ENCODE peak calls at places on chromosomes 11 and 22, in ten cellular contexts. One of them, this sample, is unnamed.

GRCh38 chr11:102604011-102604410 is 21.1 kb downstream of the MMP20 start:
- DNase-seq in heart right ventricle: no peak
- DNase-seq in NCI-H1092: no peak
- DNase-seq in A549: no peak
- DNase-seq in amygdala: no peak
- DNase-seq in NCI-H2081: no peak
- DNase-seq in MCF 10A: no peak
- DNase-seq in nephron progenitor cell: no peak
- DNase-seq in sigmoid colon: no peak
- DNase-seq in NCI-H2029: no peak
- DNase-seq in this sample: no peak

GRCh38 chr11:130114726-130115125 is 44.9 kb upstream of the ST14 start:
- DNase-seq in MCF 10A: no peak
- DNase-seq in nephron progenitor cell: no peak
- DNase-seq in NCI-H2081: no peak
- DNase-seq in A549: no peak
- DNase-seq in NCI-H2029: no peak
- DNase-seq in heart right ventricle: no peak
- DNase-seq in amygdala: no peak
- DNase-seq in sigmoid colon: no peak
- DNase-seq in NCI-H1092: no peak
- DNase-seq in this sample: no peak

GRCh38 chr11:47248664-47249377 is at the start of gene ACP2:
- DNase-seq in A549: peak; percentile 94
- DNase-seq in nephron progenitor cell: peak; percentile 85
- DNase-seq in sigmoid colon: peak; percentile 94
- DNase-seq in NCI-H2081: peak; percentile 91
- DNase-seq in heart right ventricle: peak; percentile 86
- DNase-seq in MCF 10A: peak; percentile 85
- DNase-seq in NCI-H2029: peak; percentile 82
- DNase-seq in amygdala: peak; percentile 80
- DNase-seq in NCI-H1092: peak; percentile 90
- DNase-seq in this sample: peak; percentile 90

GRCh38 chr22:16721969-16722368 is 103.2 kb downstream of the XKR3 start:
- DNase-seq in amygdala: no peak
- DNase-seq in NCI-H1092: no peak
- DNase-seq in MCF 10A: no peak
- DNase-seq in NCI-H2081: no peak
- DNase-seq in A549: no peak
- DNase-seq in heart right ventricle: no peak
- DNase-seq in sigmoid colon: no peak
- DNase-seq in NCI-H2029: no peak
- DNase-seq in nephron progenitor cell: no peak
- DNase-seq in this sample: no peak

GRCh38 chr22:34841911-34842310 is 224.0 kb upstream of the ISX start:
- DNase-seq in heart right ventricle: no peak
- DNase-seq in NCI-H2029: no peak
- DNase-seq in amygdala: no peak
- DNase-seq in sigmoid colon: no peak
- DNase-seq in A549: no peak
- DNase-seq in NCI-H1092: no peak
- DNase-seq in NCI-H2081: no peak
- DNase-seq in MCF 10A: no peak
- DNase-seq in nephron progenitor cell: no peak
- DNase-seq in this sample: no peak

GRCh38 chr11:77113382-77114088 is 10.9 kb downstream of the OMP start:
- DNase-seq in amygdala: no peak
- DNase-seq in NCI-H2081: peak; percentile 32
- DNase-seq in NCI-H1092: peak; percentile 61
- DNase-seq in A549: peak; percentile 52
- DNase-seq in NCI-H2029: no peak
- DNase-seq in nephron progenitor cell: peak; percentile 56
- DNase-seq in heart right ventricle: no peak
- DNase-seq in MCF 10A: peak; percentile 60
- DNase-seq in sigmoid colon: no peak
- DNase-seq in this sample: peak; percentile 70

GRCh38 chr11:47616726-47617416 is 22.7 kb upstream of the C1QTNF4 start:
- DNase-seq in nephron progenitor cell: peak; percentile 39
- DNase-seq in heart right ventricle: peak; percentile 66
- DNase-seq in sigmoid colon: peak; percentile 71
- DNase-seq in NCI-H2081: peak; percentile 58
- DNase-seq in amygdala: no peak
- DNase-seq in A549: peak; percentile 63
- DNase-seq in NCI-H1092: peak; percentile 9
- DNase-seq in NCI-H2029: no peak
- DNase-seq in MCF 10A: peak; percentile 61
- DNase-seq in this sample: peak; percentile 60

GRCh38 chr11:126100681-126101080 is 38.0 kb upstream of the CDON start:
- DNase-seq in NCI-H2029: no peak
- DNase-seq in NCI-H1092: no peak
- DNase-seq in amygdala: no peak
- DNase-seq in NCI-H2081: no peak
- DNase-seq in sigmoid colon: no peak
- DNase-seq in heart right ventricle: no peak
- DNase-seq in nephron progenitor cell: no peak
- DNase-seq in MCF 10A: no peak
- DNase-seq in A549: no peak
- DNase-seq in this sample: no peak

GRCh38 chr11:110295487-110296225 is 758 bp downstream of the RDX start:
- DNase-seq in sigmoid colon: peak; percentile 75
- DNase-seq in amygdala: no peak
- DNase-seq in A549: peak; percentile 65
- DNase-seq in nephron progenitor cell: peak; percentile 69
- DNase-seq in heart right ventricle: peak; percentile 38
- DNase-seq in NCI-H2029: no peak
- DNase-seq in NCI-H1092: peak; percentile 41
- DNase-seq in NCI-H2081: peak; percentile 71
- DNase-seq in MCF 10A: peak; percentile 53
- DNase-seq in this sample: peak; percentile 79

GRCh38 chr22:49015993-49016908 is 811.4 kb downstream of the BRD1 start:
- DNase-seq in MCF 10A: no peak
- DNase-seq in A549: no peak
- DNase-seq in nephron progenitor cell: no peak
- DNase-seq in sigmoid colon: peak; percentile 51
- DNase-seq in NCI-H1092: no peak
- DNase-seq in heart right ventricle: no peak
- DNase-seq in NCI-H2029: no peak
- DNase-seq in amygdala: no peak
- DNase-seq in NCI-H2081: no peak
- DNase-seq in this sample: no peak

GRCh38 chr11:116887909-116888556 is 50.6 kb upstream of the APOA1 start:
- DNase-seq in MCF 10A: no peak
- DNase-seq in NCI-H1092: no peak
- DNase-seq in A549: no peak
- DNase-seq in nephron progenitor cell: no peak
- DNase-seq in heart right ventricle: no peak
- DNase-seq in sigmoid colon: no peak
- DNase-seq in NCI-H2029: no peak
- DNase-seq in amygdala: no peak
- DNase-seq in NCI-H2081: no peak
- DNase-seq in this sample: no peak

GRCh38 chr11:17560281-17561110 is 13.4 kb downstream of the OTOG start:
- DNase-seq in NCI-H2029: no peak
- DNase-seq in NCI-H2081: no peak
- DNase-seq in MCF 10A: no peak
- DNase-seq in A549: no peak
- DNase-seq in amygdala: no peak
- DNase-seq in heart right ventricle: no peak
- DNase-seq in NCI-H1092: no peak
- DNase-seq in nephron progenitor cell: no peak
- DNase-seq in sigmoid colon: peak; percentile 34
- DNase-seq in this sample: no peak

GRCh38 chr11:78526497-78527146 is 48.0 kb downstream of the NARS2 start:
- DNase-seq in NCI-H1092: no peak
- DNase-seq in amygdala: no peak
- DNase-seq in A549: no peak
- DNase-seq in NCI-H2029: no peak
- DNase-seq in nephron progenitor cell: no peak
- DNase-seq in NCI-H2081: no peak
- DNase-seq in MCF 10A: no peak
- DNase-seq in sigmoid colon: no peak
- DNase-seq in heart right ventricle: no peak
- DNase-seq in this sample: no peak

GRCh38 chr22:22578702-22579424 is 19.8 kb upstream of the PRAME start:
- DNase-seq in sigmoid colon: no peak
- DNase-seq in A549: peak; percentile 4
- DNase-seq in MCF 10A: peak; percentile 54
- DNase-seq in NCI-H1092: no peak
- DNase-seq in NCI-H2081: no peak
- DNase-seq in heart right ventricle: peak; percentile 53
- DNase-seq in amygdala: no peak
- DNase-seq in nephron progenitor cell: peak; percentile 16
- DNase-seq in NCI-H2029: no peak
- DNase-seq in this sample: no peak

GRCh38 chr11:64355078-64355940 is 3.7 kb upstream of the RPS6KA4 start:
- DNase-seq in NCI-H2029: peak; percentile 51
- DNase-seq in A549: peak; percentile 84
- DNase-seq in heart right ventricle: peak; percentile 76
- DNase-seq in NCI-H2081: peak; percentile 89
- DNase-seq in nephron progenitor cell: peak; percentile 69
- DNase-seq in MCF 10A: peak; percentile 81
- DNase-seq in amygdala: peak; percentile 39
- DNase-seq in sigmoid colon: peak; percentile 89
- DNase-seq in NCI-H1092: peak; percentile 71
- DNase-seq in this sample: peak; percentile 83

GRCh38 chr11:117519590-117519989 is 191.9 kb downstream of the CEP164 start:
- DNase-seq in NCI-H2029: no peak
- DNase-seq in A549: no peak
- DNase-seq in heart right ventricle: no peak
- DNase-seq in nephron progenitor cell: no peak
- DNase-seq in NCI-H1092: no peak
- DNase-seq in NCI-H2081: no peak
- DNase-seq in sigmoid colon: no peak
- DNase-seq in amygdala: no peak
- DNase-seq in MCF 10A: no peak
- DNase-seq in this sample: no peak

GRCh38 chr11:31720225-31720624 is 90.9 kb downstream of the PAX6 start:
- DNase-seq in sigmoid colon: no peak
- DNase-seq in NCI-H1092: no peak
- DNase-seq in amygdala: no peak
- DNase-seq in MCF 10A: no peak
- DNase-seq in heart right ventricle: no peak
- DNase-seq in nephron progenitor cell: no peak
- DNase-seq in A549: no peak
- DNase-seq in NCI-H2029: no peak
- DNase-seq in NCI-H2081: no peak
- DNase-seq in this sample: no peak

GRCh38 chr11:65786786-65787636 is at the start of gene OVOL1:
- DNase-seq in NCI-H2081: no peak
- DNase-seq in A549: no peak
- DNase-seq in amygdala: no peak
- DNase-seq in nephron progenitor cell: peak; percentile 62
- DNase-seq in heart right ventricle: no peak
- DNase-seq in MCF 10A: no peak
- DNase-seq in sigmoid colon: no peak
- DNase-seq in NCI-H1092: no peak
- DNase-seq in NCI-H2029: peak; percentile 57
- DNase-seq in this sample: peak; percentile 54